ENCODE peak calls at places on chromosomes 7 and 10, in nine cellular contexts. U, F, O, I, S, Z, P, K and N are unnamed samples.

GRCh38 chr7:95045236-95045923 is 138.0 kb downstream of the PPP1R9A start:
- DNase-seq in I (no peak), U (peak; percentile 66), P (peak; percentile 44), O (peak; percentile 6), F (peak; percentile 35), K (peak; percentile 23), Z (no peak), S (no peak), N (peak; percentile 19)

GRCh38 chr7:45050198-45050597 is 38.6 kb downstream of the NACAD start:
- DNase-seq in Z (no peak), K (no peak), S (no peak), U (no peak), F (no peak), I (no peak), O (no peak), P (no peak), N (no peak)

GRCh38 chr10:85794553-85794952 is 572.0 kb downstream of the GRID1 start:
- DNase-seq in O (no peak), I (no peak), U (no peak), F (no peak), S (no peak), Z (no peak), P (no peak), K (no peak), N (no peak)

GRCh38 chr7:157339777-157340677 is 3.2 kb downstream of the DNAJB6 start:
- DNase-seq in O (peak; percentile 67), P (peak; percentile 78), K (peak; percentile 77), F (peak; percentile 77), I (peak; percentile 69), S (peak; percentile 53), U (peak; percentile 76), Z (peak; percentile 88), N (peak; percentile 75)

GRCh38 chr7:32074787-32075570 is 4.8 kb upstream of the PDE1C start:
- DNase-seq in Z (no peak), K (no peak), O (no peak), P (no peak), F (no peak), U (no peak), I (no peak), S (no peak), N (no peak)

GRCh38 chr10:63114031-63114814 is 18.9 kb upstream of the NRBF2 start:
- DNase-seq in S (no peak), P (no peak), I (peak; percentile 61), Z (no peak), U (peak; percentile 87), O (no peak), F (peak; percentile 94), K (no peak), N (no peak)

GRCh38 chr10:101041252-101041761 is 10.3 kb downstream of the SFXN3 start:
- DNase-seq in I (peak; percentile 92), O (peak; percentile 89), K (peak; percentile 78), Z (peak; percentile 83), F (peak; percentile 92), S (peak; percentile 85), P (peak; percentile 90), U (peak; percentile 74), N (peak; percentile 85)

GRCh38 chr7:28573059-28573553 is 160.8 kb downstream of the CREB5 start:
- DNase-seq in P (no peak), U (peak; percentile 88), F (peak; percentile 10), K (no peak), I (no peak), S (no peak), O (no peak), Z (peak; percentile 65), N (peak; percentile 57)

GRCh38 chr7:3260425-3260762 is 40.7 kb upstream of the SDK1 start:
- DNase-seq in S (no peak), U (no peak), K (no peak), I (peak; percentile 39), O (no peak), F (peak; percentile 65), P (no peak), Z (no peak), N (no peak)

GRCh38 chr7:99729501-99730261 is 5.3 kb downstream of the CYP3A7 start:
- DNase-seq in U (peak; percentile 68), S (no peak), F (peak; percentile 45), K (no peak), Z (no peak), I (peak; percentile 46), O (no peak), P (no peak), N (no peak)

GRCh38 chr7:96161897-96162296 is 160.0 kb downstream of the SLC25A13 start:
- DNase-seq in K (no peak), P (no peak), O (no peak), F (no peak), Z (no peak), U (no peak), I (no peak), S (no peak), N (no peak)

GRCh38 chr7:1176891-1177373 is 16.9 kb upstream of the ZFAND2A start:
- DNase-seq in K (peak; percentile 76), Z (peak; percentile 83), O (peak; percentile 52), F (peak; percentile 71), U (peak; percentile 86), S (peak; percentile 72), P (peak; percentile 59), I (peak; percentile 69), N (peak; percentile 83)

GRCh38 chr7:80263321-80263720 is 128.7 kb downstream of the GNAI1 start:
- DNase-seq in O (no peak), Z (no peak), I (no peak), S (no peak), U (no peak), P (peak; percentile 4), F (peak; percentile 74), K (no peak), N (no peak)

GRCh38 chr10:74994714-74995308 is 116.6 kb upstream of the SAMD8 start:
- DNase-seq in F (no peak), P (no peak), U (peak; percentile 78), O (no peak), Z (no peak), S (no peak), K (no peak), I (no peak), N (no peak)

GRCh38 chr10:35690534-35690933 is 48.4 kb upstream of the FZD8 start:
- DNase-seq in I (no peak), K (no peak), Z (no peak), S (no peak), U (peak; percentile 63), O (no peak), F (no peak), P (no peak), N (no peak)

GRCh38 chr7:101586971-101587370 is 42.1 kb downstream of the MYL10 start:
- DNase-seq in Z (no peak), O (peak; percentile 37), K (no peak), I (no peak), F (no peak), U (no peak), S (no peak), P (no peak), N (no peak)

GRCh38 chr10:30581779-30582380 is 47.7 kb downstream of the LYZL2 start:
- DNase-seq in S (peak; percentile 36), O (peak; percentile 52), I (peak; percentile 51), P (peak; percentile 74), F (peak; percentile 61), K (no peak), Z (peak; percentile 68), U (peak; percentile 54), N (peak; percentile 52)

GRCh38 chr10:105952153-105952552 is 1212.4 kb downstream of the SORCS1 start:
- DNase-seq in P (peak; percentile 77), U (peak; percentile 20), Z (no peak), F (peak; percentile 41), K (peak; percentile 33), O (peak; percentile 52), I (peak; percentile 67), S (no peak), N (peak; percentile 60)

GRCh38 chr10:69867699-69868558 is 66.2 kb downstream of the COL13A1 start:
- DNase-seq in K (no peak), O (peak; percentile 63), U (peak; percentile 35), Z (no peak), P (peak; percentile 85), F (no peak), S (no peak), I (no peak), N (no peak)

GRCh38 chr7:98081351-98081750 is 25.3 kb upstream of the LMTK2 start:
- DNase-seq in U (no peak), P (no peak), Z (no peak), F (no peak), I (no peak), O (no peak), S (no peak), K (no peak), N (no peak)

GRCh38 chr10:45239642-45240041 is 75.8 kb downstream of the OR13A1 start:
- DNase-seq in I (no peak), F (peak; percentile 42), O (no peak), P (no peak), S (no peak), K (no peak), Z (no peak), U (no peak), N (no peak)
- TF ChIP-seq EZH2phosphoT487 in I (no peak), F (no peak), O (no peak), P (no peak), S (no peak), K (no peak), Z (no peak), U (no peak), N (no peak)

DNA sequence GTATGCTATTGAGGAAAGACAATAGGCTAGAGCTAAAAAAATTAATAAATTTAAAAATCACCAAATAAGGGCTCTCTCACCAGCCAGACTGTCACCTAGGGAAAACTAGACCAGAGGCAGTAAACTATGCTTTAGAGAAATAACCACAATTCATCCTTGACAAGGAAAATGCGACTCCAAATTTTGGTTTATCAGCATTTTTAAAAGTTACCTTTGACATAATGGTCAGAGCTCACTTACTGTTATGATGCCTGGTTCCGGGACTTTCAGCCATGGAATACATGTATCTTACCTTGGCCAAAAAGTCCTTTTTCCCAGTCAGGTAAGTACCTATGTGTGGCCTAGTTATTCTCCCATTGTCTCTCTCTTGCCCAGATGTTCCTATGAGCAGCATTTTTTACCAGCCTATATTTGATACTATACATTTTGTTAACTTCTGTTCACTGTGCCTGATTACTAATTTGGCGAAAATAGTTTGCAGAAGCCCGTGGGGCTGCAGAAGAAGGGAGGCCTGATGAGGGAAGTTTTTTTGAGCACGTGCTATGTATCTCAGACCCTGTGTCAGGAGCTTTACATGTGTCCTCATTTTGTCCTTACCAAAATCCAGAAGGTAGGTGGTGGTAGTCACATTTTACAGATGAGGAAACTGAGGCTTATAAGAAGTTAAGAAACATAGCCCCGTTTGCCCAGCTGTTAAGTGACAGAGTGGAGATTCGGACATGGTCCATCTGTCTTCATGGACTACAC is 149.7 kb downstream of the CELF2 start:
- DNase-seq in O (no peak), U (no peak), K (peak; percentile 32), P (no peak), F (no peak), S (no peak), Z (no peak), I (no peak), N (no peak)
- H3K4me2 ChIP-seq in O (peak overlapping the region; percentile 92), U (no peak overlapping the region), K (peak overlapping the region; percentile 97), P (no peak overlapping the region), F (no peak overlapping the region), S (no peak overlapping the region), Z (no peak overlapping the region), I (no peak overlapping the region), N (no peak overlapping the region)

GRCh38 chr7:47553309-47553708 is 28.6 kb downstream of the TNS3 start:
- DNase-seq in O (no peak), Z (no peak), U (no peak), F (peak; percentile 18), I (no peak), K (no peak), P (no peak), S (no peak), N (no peak)
- H3K27ac ChIP-seq in O (no peak overlapping the region), Z (no peak overlapping the region), U (no peak overlapping the region), F (peak overlapping the region; percentile 67), I (peak overlapping the region; percentile 27), K (no peak overlapping the region), P (no peak overlapping the region), S (no peak overlapping the region), N (no peak overlapping the region)

GRCh38 chr10:17785276-17785935 is 23.7 kb upstream of the MRC1 start:
- DNase-seq in Z (no peak), K (no peak), O (no peak), F (peak; percentile 4), U (no peak), S (no peak), P (no peak), I (no peak), N (no peak)
- TF ChIP-seq EZH2phosphoT487 in Z (no peak), K (no peak), O (no peak), F (no peak), U (no peak), S (no peak), P (no peak), I (no peak), N (no peak)